ENCODE peak calls at places on chromosome 15, in ten cellular contexts. P is H7; C is GM13976; E is activated CD8-positive, alpha-beta memory T cell treated with anti-CD3 and anti-CD28 coated beads, Interleukin-2, amount 50 U/mL, for 48 hours; Y is HCT116; S is T follicular helper cell; F is nephron progenitor cell; Q is GM13977; B is NCI-H2081; N is activated naive CD4-positive, alpha-beta T cell. O is an unnamed sample.

GRCh38 chr15:29853211-29853987 is 31.1 kb upstream of the TJP1 start:
- DNase-seq in Y (no peak), C (no peak), B (no peak), Q (no peak), N (no peak), F (no peak), S (no peak), P (no peak), E (no peak), O (no peak)

GRCh38 chr15:63276342-63277043 is 912 bp upstream of the APH1B start:
- DNase-seq in N (no peak), B (no peak), S (no peak), Q (no peak), F (no peak), E (no peak), P (no peak), Y (no peak), C (no peak), O (no peak)

GRCh38 chr15:40263036-40263754 is 19.7 kb downstream of the ANKRD63 start:
- DNase-seq in Q (no peak), N (no peak), F (no peak), E (no peak), B (no peak), P (no peak), Y (no peak), C (no peak), S (no peak), O (peak; percentile 64)

GRCh38 chr15:78390823-78391222 is 47.2 kb upstream of the IREB2 start:
- DNase-seq in E (no peak), S (no peak), B (no peak), Y (no peak), F (no peak), Q (no peak), C (no peak), P (no peak), N (no peak), O (no peak)

GRCh38 chr15:63243101-63243500 is 34.3 kb upstream of the APH1B start:
- DNase-seq in Y (no peak), E (no peak), N (no peak), B (no peak), C (no peak), F (no peak), P (no peak), S (no peak), Q (no peak), O (peak; percentile 75)

GRCh38 chr15:69996321-69996720 is 101.4 kb downstream of the TLE3 start:
- DNase-seq in C (no peak), E (no peak), B (no peak), Q (no peak), S (no peak), N (no peak), F (no peak), P (no peak), Y (no peak), O (no peak)

GRCh38 chr15:81075272-81075671 is 58.8 kb upstream of the CFAP161 start:
- DNase-seq in N (no peak), Q (no peak), C (no peak), B (no peak), E (no peak), Y (no peak), S (no peak), P (no peak), F (no peak), O (no peak)

GRCh38 chr15:27686376-27686775 is 412.7 kb downstream of the OCA2 start:
- DNase-seq in C (no peak), P (no peak), E (no peak), B (no peak), Q (no peak), S (no peak), F (no peak), Y (no peak), N (no peak), O (no peak)

GRCh38 chr15:65115086-65115485 is at the start of gene UBAP1L:
- DNase-seq in E (no peak), N (no peak), Q (no peak), C (no peak), P (no peak), B (no peak), F (no peak), Y (no peak), S (no peak), O (no peak)

GRCh38 chr15:51227967-51228783 is 110.2 kb downstream of the CYP19A1 start:
- DNase-seq in Y (peak; percentile 54), Q (peak; percentile 76), C (peak; percentile 76), B (no peak), E (no peak), S (no peak), N (no peak), F (no peak), P (no peak), O (peak; percentile 83)

GRCh38 chr15:95464091-95464888 is 866.2 kb upstream of the NR2F2 start:
- DNase-seq in N (no peak), F (no peak), C (no peak), Y (no peak), Q (no peak), E (no peak), P (peak; percentile 7), S (no peak), B (no peak), O (no peak)

GRCh38 chr15:47184003-47184404 is 533.3 kb upstream of the SEMA6D start:
- DNase-seq in Q (no peak), Y (no peak), S (no peak), C (peak; percentile 45), F (peak; percentile 65), E (peak; percentile 56), N (no peak), B (peak; percentile 80), P (peak; percentile 69), O (peak; percentile 67)

O was measured in cardiac muscle cell.